ENCODE peak calls at places on chromosomes 4 and X, in five cellular contexts. One of them, this sample, is unnamed.

GRCh38 chr4:156293657-156294297 is 340.1 kb upstream of the CTSO start:
- DNase-seq in WTC11: no peak
- DNase-seq in heart right ventricle: no peak
- DNase-seq in activated gamma-delta T cell treated with Interleukin-2 at 50 U/mL for 16 hours: no peak
- DNase-seq in NCI-H345: no peak
- DNase-seq in this sample: no peak

GRCh38 chrX:118552501-118552900 is 56.9 kb downstream of the DOCK11 start:
- DNase-seq in NCI-H345: no peak
- DNase-seq in activated gamma-delta T cell treated with Interleukin-2 at 50 U/mL for 16 hours: no peak
- DNase-seq in heart right ventricle: no peak
- DNase-seq in WTC11: no peak
- DNase-seq in this sample: no peak

GRCh38 chrX:80430826-80431501 is 10.7 kb downstream of the TENT5D start:
- DNase-seq in WTC11: peak; percentile 11
- DNase-seq in NCI-H345: no peak
- DNase-seq in heart right ventricle: no peak
- DNase-seq in activated gamma-delta T cell treated with Interleukin-2 at 50 U/mL for 16 hours: no peak
- DNase-seq in this sample: no peak

GRCh38 chrX:135974279-135974856 is 580 bp upstream of the MMGT1 start:
- DNase-seq in heart right ventricle: peak; percentile 77
- DNase-seq in activated gamma-delta T cell treated with Interleukin-2 at 50 U/mL for 16 hours: peak; percentile 69
- DNase-seq in WTC11: peak; percentile 68
- DNase-seq in NCI-H345: peak; percentile 72
- DNase-seq in this sample: peak; percentile 92

GRCh38 chrX:131987252-131987651 is 35.9 kb upstream of the STK26 start:
- DNase-seq in NCI-H345: no peak
- DNase-seq in activated gamma-delta T cell treated with Interleukin-2 at 50 U/mL for 16 hours: peak; percentile 24
- DNase-seq in WTC11: no peak
- DNase-seq in heart right ventricle: no peak
- DNase-seq in this sample: no peak

GRCh38 chr4:111268769-111269414 is 646.0 kb upstream of the PITX2 start:
- DNase-seq in heart right ventricle: no peak
- DNase-seq in NCI-H345: no peak
- DNase-seq in activated gamma-delta T cell treated with Interleukin-2 at 50 U/mL for 16 hours: no peak
- DNase-seq in WTC11: no peak
- DNase-seq in this sample: no peak

GRCh38 chrX:54808109-54808604 is 612 bp downstream of the MAGED2 start:
- DNase-seq in NCI-H345: peak; percentile 80
- DNase-seq in WTC11: peak; percentile 76
- DNase-seq in activated gamma-delta T cell treated with Interleukin-2 at 50 U/mL for 16 hours: peak; percentile 47
- DNase-seq in heart right ventricle: peak; percentile 80
- DNase-seq in this sample: peak; percentile 77

GRCh38 chrX:53992589-53992988 is 51.7 kb downstream of the PHF8 start:
- DNase-seq in activated gamma-delta T cell treated with Interleukin-2 at 50 U/mL for 16 hours: no peak
- DNase-seq in WTC11: no peak
- DNase-seq in heart right ventricle: no peak
- DNase-seq in NCI-H345: no peak
- DNase-seq in this sample: no peak

GRCh38 chr4:80197132-80197573 is at the start of gene PRDM8:
- DNase-seq in heart right ventricle: no peak
- DNase-seq in NCI-H345: peak; percentile 64
- DNase-seq in activated gamma-delta T cell treated with Interleukin-2 at 50 U/mL for 16 hours: no peak
- DNase-seq in WTC11: no peak
- DNase-seq in this sample: peak; percentile 25

GRCh38 chr4:130922955-130923354 is 1827.0 kb downstream of the C4orf33 start:
- DNase-seq in WTC11: no peak
- DNase-seq in activated gamma-delta T cell treated with Interleukin-2 at 50 U/mL for 16 hours: no peak
- DNase-seq in heart right ventricle: no peak
- DNase-seq in NCI-H345: no peak
- DNase-seq in this sample: no peak

GRCh38 chr4:24965627-24966026 is 52.8 kb upstream of the CCDC149 start:
- DNase-seq in NCI-H345: no peak
- DNase-seq in WTC11: peak; percentile 26
- DNase-seq in activated gamma-delta T cell treated with Interleukin-2 at 50 U/mL for 16 hours: no peak
- DNase-seq in heart right ventricle: no peak
- DNase-seq in this sample: no peak

GRCh38 chrX:31931225-31931624 is 859.4 kb upstream of the FTHL17 start:
- DNase-seq in WTC11: no peak
- DNase-seq in NCI-H345: no peak
- DNase-seq in heart right ventricle: no peak
- DNase-seq in activated gamma-delta T cell treated with Interleukin-2 at 50 U/mL for 16 hours: no peak
- DNase-seq in this sample: no peak

GRCh38 chr4:167232805-167233522 is 1.3 kb downstream of the SPOCK3 start:
- DNase-seq in heart right ventricle: no peak
- DNase-seq in NCI-H345: no peak
- DNase-seq in activated gamma-delta T cell treated with Interleukin-2 at 50 U/mL for 16 hours: no peak
- DNase-seq in WTC11: no peak
- DNase-seq in this sample: no peak

GRCh38 chr4:87005690-87006461 is 71.1 kb downstream of the AFF1 start:
- DNase-seq in activated gamma-delta T cell treated with Interleukin-2 at 50 U/mL for 16 hours: no peak
- DNase-seq in heart right ventricle: no peak
- DNase-seq in WTC11: no peak
- DNase-seq in NCI-H345: peak; percentile 9
- DNase-seq in this sample: no peak

GRCh38 chr4:88382621-88383020 is 4.0 kb downstream of the HERC6 start:
- DNase-seq in WTC11: no peak
- DNase-seq in activated gamma-delta T cell treated with Interleukin-2 at 50 U/mL for 16 hours: peak; percentile 11
- DNase-seq in heart right ventricle: no peak
- DNase-seq in NCI-H345: no peak
- DNase-seq in this sample: no peak

GRCh38 chr4:89800527-89801103 is 36.3 kb downstream of the SNCA start:
- DNase-seq in NCI-H345: no peak
- DNase-seq in WTC11: no peak
- DNase-seq in heart right ventricle: no peak
- DNase-seq in activated gamma-delta T cell treated with Interleukin-2 at 50 U/mL for 16 hours: no peak
- DNase-seq in this sample: no peak

GRCh38 chr4:173748353-173748752 is 218.3 kb upstream of the HAND2 start:
- DNase-seq in NCI-H345: no peak
- DNase-seq in activated gamma-delta T cell treated with Interleukin-2 at 50 U/mL for 16 hours: no peak
- DNase-seq in heart right ventricle: no peak
- DNase-seq in WTC11: no peak
- DNase-seq in this sample: no peak

GRCh38 chr4:129362685-129363274 is 266.8 kb downstream of the C4orf33 start:
- DNase-seq in NCI-H345: peak; percentile 30
- DNase-seq in heart right ventricle: peak; percentile 51
- DNase-seq in WTC11: peak; percentile 54
- DNase-seq in activated gamma-delta T cell treated with Interleukin-2 at 50 U/mL for 16 hours: peak; percentile 14
- DNase-seq in this sample: no peak

GRCh38 chr4:94595880-94596483 is 144.2 kb downstream of the PDLIM5 start:
- DNase-seq in WTC11: no peak
- DNase-seq in NCI-H345: peak; percentile 1
- DNase-seq in activated gamma-delta T cell treated with Interleukin-2 at 50 U/mL for 16 hours: no peak
- DNase-seq in heart right ventricle: no peak
- DNase-seq in this sample: no peak

GRCh38 chrX:114162068-114162735 is 421.7 kb upstream of the HTR2C start:
- DNase-seq in WTC11: peak; percentile 72
- DNase-seq in activated gamma-delta T cell treated with Interleukin-2 at 50 U/mL for 16 hours: no peak
- DNase-seq in heart right ventricle: no peak
- DNase-seq in NCI-H345: no peak
- DNase-seq in this sample: no peak

GRCh38 chr4:1550122-1551070 is 133.7 kb downstream of the FAM53A start:
- DNase-seq in heart right ventricle: no peak
- DNase-seq in activated gamma-delta T cell treated with Interleukin-2 at 50 U/mL for 16 hours: no peak
- DNase-seq in NCI-H345: no peak
- DNase-seq in WTC11: no peak
- DNase-seq in this sample: peak; percentile 17

GRCh38 chr4:75686346-75686745 is 13.1 kb upstream of the G3BP2 start:
- DNase-seq in activated gamma-delta T cell treated with Interleukin-2 at 50 U/mL for 16 hours: peak; percentile 38
- DNase-seq in WTC11: no peak
- DNase-seq in heart right ventricle: no peak
- DNase-seq in NCI-H345: no peak
- DNase-seq in this sample: no peak

GRCh38 chr4:3253808-3254207 is 4.8 kb downstream of the MSANTD1 start:
- DNase-seq in WTC11: peak; percentile 8
- DNase-seq in heart right ventricle: no peak
- DNase-seq in activated gamma-delta T cell treated with Interleukin-2 at 50 U/mL for 16 hours: peak; percentile 0
- DNase-seq in NCI-H345: no peak
- DNase-seq in this sample: no peak

GRCh38 chrX:54786972-54787371 is 11.1 kb downstream of the ITIH6 start:
- DNase-seq in WTC11: peak; percentile 44
- DNase-seq in heart right ventricle: no peak
- DNase-seq in NCI-H345: peak; percentile 8
- DNase-seq in activated gamma-delta T cell treated with Interleukin-2 at 50 U/mL for 16 hours: no peak
- DNase-seq in this sample: no peak

GRCh38 chrX:51461053-51462050 is 35.0 kb downstream of the NUDT11 start:
- DNase-seq in heart right ventricle: peak; percentile 6
- DNase-seq in NCI-H345: no peak
- DNase-seq in WTC11: peak; percentile 28
- DNase-seq in activated gamma-delta T cell treated with Interleukin-2 at 50 U/mL for 16 hours: no peak
- DNase-seq in this sample: no peak

GRCh38 chrX:9995855-9996339 is 28.7 kb downstream of the CLDN34 start:
- DNase-seq in NCI-H345: peak; percentile 57
- DNase-seq in WTC11: peak; percentile 81
- DNase-seq in heart right ventricle: peak; percentile 82
- DNase-seq in activated gamma-delta T cell treated with Interleukin-2 at 50 U/mL for 16 hours: peak; percentile 77
- DNase-seq in this sample: peak; percentile 91

This sample was measured in right cardiac atrium.